ENCODE peak calls at places on chromosomes 11 and 22, in four cellular contexts. One of them, this sample, is unnamed.

GRCh38 chr11:130622126-130622525 is 173.7 kb downstream of the ADAMTS15 start:
- DNase-seq in activated gamma-delta T cell treated with Interleukin-2 at 50 U/mL for 16 hours: no peak
- DNase-seq in left colon: no peak
- DNase-seq in HS-27A: no peak
- DNase-seq in this sample: no peak

GRCh38 chr11:106271126-106271525 is 193.7 kb downstream of the AASDHPPT start:
- DNase-seq in HS-27A: no peak
- DNase-seq in left colon: no peak
- DNase-seq in activated gamma-delta T cell treated with Interleukin-2 at 50 U/mL for 16 hours: no peak
- DNase-seq in this sample: no peak

GRCh38 chr22:29044657-29045176 is 16.9 kb downstream of the C22orf31 start:
- DNase-seq in activated gamma-delta T cell treated with Interleukin-2 at 50 U/mL for 16 hours: no peak
- DNase-seq in HS-27A: peak; percentile 26
- DNase-seq in left colon: no peak
- DNase-seq in this sample: no peak

GRCh38 chr22:37454857-37455686 is 27.8 kb upstream of the ELFN2 start:
- DNase-seq in activated gamma-delta T cell treated with Interleukin-2 at 50 U/mL for 16 hours: no peak
- DNase-seq in HS-27A: peak; percentile 76
- DNase-seq in left colon: no peak
- DNase-seq in this sample: no peak

GRCh38 chr11:14270690-14271542 is 88.1 kb downstream of the RRAS2 start:
- DNase-seq in activated gamma-delta T cell treated with Interleukin-2 at 50 U/mL for 16 hours: no peak
- DNase-seq in left colon: no peak
- DNase-seq in HS-27A: no peak
- DNase-seq in this sample: no peak

GRCh38 chr11:46601129-46601528 is 7.3 kb upstream of the AMBRA1 start:
- DNase-seq in activated gamma-delta T cell treated with Interleukin-2 at 50 U/mL for 16 hours: no peak
- DNase-seq in HS-27A: no peak
- DNase-seq in left colon: no peak
- DNase-seq in this sample: no peak

GRCh38 chr11:70118642-70119041 is 40.5 kb downstream of the ANO1 start:
- DNase-seq in activated gamma-delta T cell treated with Interleukin-2 at 50 U/mL for 16 hours: no peak
- DNase-seq in left colon: no peak
- DNase-seq in HS-27A: no peak
- DNase-seq in this sample: no peak

GRCh38 chr11:65505434-65506315 is 6.8 kb downstream of the MALAT1 start:
- DNase-seq in left colon: no peak
- DNase-seq in activated gamma-delta T cell treated with Interleukin-2 at 50 U/mL for 16 hours: no peak
- DNase-seq in HS-27A: peak; percentile 29
- DNase-seq in this sample: peak; percentile 42

GRCh38 chr11:126927628-126928027 is 72.9 kb downstream of the KIRREL3 start:
- DNase-seq in HS-27A: no peak
- DNase-seq in left colon: no peak
- DNase-seq in activated gamma-delta T cell treated with Interleukin-2 at 50 U/mL for 16 hours: no peak
- DNase-seq in this sample: no peak

GRCh38 chr11:12066056-12066798 is 44.2 kb upstream of the MICAL2 start:
- DNase-seq in HS-27A: peak; percentile 91
- DNase-seq in activated gamma-delta T cell treated with Interleukin-2 at 50 U/mL for 16 hours: no peak
- DNase-seq in left colon: no peak
- DNase-seq in this sample: no peak

GRCh38 chr22:45892681-45893461 is 84.1 kb downstream of the WNT7B start:
- DNase-seq in activated gamma-delta T cell treated with Interleukin-2 at 50 U/mL for 16 hours: no peak
- DNase-seq in left colon: no peak
- DNase-seq in HS-27A: no peak
- DNase-seq in this sample: peak; percentile 12

GRCh38 chr11:134074346-134074745 is 5.5 kb downstream of the JAM3 start:
- DNase-seq in HS-27A: no peak
- DNase-seq in activated gamma-delta T cell treated with Interleukin-2 at 50 U/mL for 16 hours: no peak
- DNase-seq in left colon: no peak
- DNase-seq in this sample: no peak

This sample was measured in mucosa of descending colon.